ENCODE peak calls at places on chromosomes 7 and 10, in four cellular contexts. One of them, this sample, is unnamed.

GRCh38 chr10:35103887-35104286 is 13.7 kb upstream of the CUL2 start:
- DNase-seq in NCI-H510A: no peak
- DNase-seq in GM12865: no peak
- DNase-seq in SW480: no peak
- DNase-seq in this sample: no peak

GRCh38 chr7:123555484-123555883 is 2.1 kb downstream of the NDUFA5 start:
- DNase-seq in NCI-H510A: no peak
- DNase-seq in GM12865: no peak
- DNase-seq in SW480: no peak
- DNase-seq in this sample: no peak

GRCh38 chr7:137657476-137658193 is 189.1 kb downstream of the DGKI start:
- DNase-seq in NCI-H510A: no peak
- DNase-seq in GM12865: peak; percentile 42
- DNase-seq in SW480: no peak
- DNase-seq in this sample: no peak

GRCh38 chr7:123282181-123282580 is 82.4 kb upstream of the SLC13A1 start:
- DNase-seq in NCI-H510A: no peak
- DNase-seq in GM12865: no peak
- DNase-seq in SW480: no peak
- DNase-seq in this sample: no peak

GRCh38 chr7:120731276-120731675 is 126.7 kb downstream of the TSPAN12 start:
- DNase-seq in NCI-H510A: no peak
- DNase-seq in GM12865: no peak
- DNase-seq in SW480: no peak
- DNase-seq in this sample: no peak

GRCh38 chr7:26694156-26694555 is 170.2 kb downstream of the SKAP2 start:
- DNase-seq in NCI-H510A: no peak
- DNase-seq in GM12865: no peak
- DNase-seq in SW480: no peak
- DNase-seq in this sample: no peak

GRCh38 chr7:37336259-37336658 is 112.4 kb downstream of the ELMO1 start:
- DNase-seq in NCI-H510A: no peak
- DNase-seq in GM12865: peak; percentile 93
- DNase-seq in SW480: no peak
- DNase-seq in this sample: peak; percentile 74

GRCh38 chr10:11547111-11547625 is 64.3 kb downstream of the USP6NL start:
- DNase-seq in NCI-H510A: no peak
- DNase-seq in GM12865: no peak
- DNase-seq in SW480: no peak
- DNase-seq in this sample: no peak

GRCh38 chr10:21398549-21399345 is 126.7 kb downstream of the SKIDA1 start:
- DNase-seq in NCI-H510A: no peak
- DNase-seq in GM12865: no peak
- DNase-seq in SW480: peak; percentile 64
- DNase-seq in this sample: no peak

GRCh38 chr10:58086144-58086762 is 181.4 kb downstream of the IPMK start:
- DNase-seq in NCI-H510A: no peak
- DNase-seq in GM12865: no peak
- DNase-seq in SW480: no peak
- DNase-seq in this sample: no peak

This sample was measured in GM20000.